ENCODE peak calls at places on chromosome 6, in ten cellular contexts. Z, Q, G, V, A, R, J, P, T and S are unnamed samples.

GRCh38 chr6:34396518-34396917 is 4.0 kb upstream of the NUDT3 start:
- DNase-seq in Z (no peak), Q (no peak), G (no peak), V (no peak), A (no peak), R (no peak), J (no peak), P (no peak), T (no peak), S (no peak)

GRCh38 chr6:75203721-75204120 is 2.1 kb downstream of the COL12A1 start:
- DNase-seq in Z (no peak), Q (no peak), G (no peak), V (no peak), A (no peak), R (no peak), J (no peak), P (no peak), T (no peak), S (no peak)

GRCh38 chr6:147467891-147468290 is 40.6 kb upstream of the SAMD5 start:
- DNase-seq in Z (no peak), Q (no peak), G (no peak), V (no peak), A (no peak), R (no peak), J (no peak), P (no peak), T (no peak), S (no peak)

GRCh38 chr6:113672691-113673149 is 184.4 kb upstream of the MARCKS start:
- DNase-seq in Z (no peak), Q (no peak), G (peak), V (no peak), A (no peak), R (peak), J (peak), P (no peak), T (no peak), S (peak)

GRCh38 chr6:74749211-74750142 is 456.4 kb downstream of the COL12A1 start:
- DNase-seq in Z (no peak), Q (no peak), G (no peak), V (no peak), A (peak), R (no peak), J (peak), P (no peak), T (no peak), S (peak)

GRCh38 chr6:165661416-165662001 is 1.5 kb downstream of the PDE10A start:
- DNase-seq in Z (no peak), Q (no peak), G (no peak), V (no peak), A (no peak), R (no peak), J (peak), P (no peak), T (no peak), S (peak)

GRCh38 chr6:44390158-44390683 is 2.7 kb downstream of the CDC5L start:
- DNase-seq in Z (no peak), Q (no peak), G (no peak), V (no peak), A (no peak), R (no peak), J (no peak), P (no peak), T (no peak), S (no peak)

GRCh38 chr6:14762077-14762476 is 483.8 kb upstream of the JARID2 start:
- DNase-seq in Z (no peak), Q (no peak), G (no peak), V (no peak), A (no peak), R (no peak), J (no peak), P (no peak), T (no peak), S (no peak)

GRCh38 chr6:153001767-153002612 is 519 bp downstream of the MTRF1L start:
- DNase-seq in Z (no peak), Q (no peak), G (no peak), V (peak), A (no peak), R (no peak), J (no peak), P (no peak), T (no peak), S (peak)

GRCh38 chr6:146200136-146200708 is 171.4 kb downstream of the GRM1 start:
- DNase-seq in Z (no peak), Q (no peak), G (peak), V (no peak), A (no peak), R (no peak), J (peak), P (no peak), T (no peak), S (no peak)

GRCh38 chr6:12608016-12608860 is 108.3 kb upstream of the PHACTR1 start:
- DNase-seq in Z (no peak), Q (no peak), G (no peak), V (peak), A (peak), R (no peak), J (peak), P (no peak), T (no peak), S (peak)

GRCh38 chr6:134114918-134115714 is 62.7 kb upstream of the SLC2A12 start:
- DNase-seq in Z (no peak), Q (no peak), G (no peak), V (no peak), A (no peak), R (no peak), J (no peak), P (no peak), T (no peak), S (no peak)

GRCh38 chr6:147585256-147585655 is 76.8 kb downstream of the SAMD5 start:
- DNase-seq in Z (no peak), Q (no peak), G (no peak), V (no peak), A (no peak), R (no peak), J (no peak), P (no peak), T (no peak), S (no peak)

GRCh38 chr6:47041741-47042140 is 391 bp downstream of the ADGRF1 start:
- DNase-seq in Z (no peak), Q (no peak), G (no peak), V (no peak), A (no peak), R (no peak), J (no peak), P (no peak), T (no peak), S (no peak)

GRCh38 chr6:35120746-35121145 is 20.4 kb downstream of the TCP11 start:
- DNase-seq in Z (no peak), Q (no peak), G (no peak), V (no peak), A (no peak), R (no peak), J (no peak), P (no peak), T (no peak), S (no peak)

GRCh38 chr6:1657116-1657776 is 47.5 kb downstream of the FOXC1 start:
- DNase-seq in Z (no peak), Q (no peak), G (no peak), V (no peak), A (no peak), R (no peak), J (no peak), P (no peak), T (no peak), S (no peak)

GRCh38 chr6:147821266-147821665 is 312.8 kb downstream of the SAMD5 start:
- DNase-seq in Z (no peak), Q (no peak), G (no peak), V (no peak), A (no peak), R (no peak), J (peak), P (no peak), T (no peak), S (no peak)

GRCh38 chr6:139644821-139645220 is 270.4 kb upstream of the CITED2 start:
- DNase-seq in Z (no peak), Q (no peak), G (no peak), V (no peak), A (no peak), R (peak), J (peak), P (no peak), T (no peak), S (peak)

GRCh38 chr6:168908166-168908565 is 345.5 kb downstream of the THBS2 start:
- DNase-seq in Z (no peak), Q (no peak), G (no peak), V (no peak), A (peak), R (no peak), J (peak), P (no peak), T (no peak), S (no peak)

GRCh38 chr6:47424436-47424836 is 53.2 kb upstream of the CD2AP start:
- DNase-seq in Z (no peak), Q (no peak), G (no peak), V (no peak), A (no peak), R (no peak), J (no peak), P (no peak), T (no peak), S (no peak)

GRCh38 chr6:112118034-112118433 is 30.6 kb downstream of the FAM229B start:
- DNase-seq in Z (no peak), Q (no peak), G (no peak), V (no peak), A (no peak), R (no peak), J (no peak), P (no peak), T (no peak), S (no peak)

GRCh38 chr6:106005013-106005412 is 81.1 kb upstream of the PRDM1 start:
- DNase-seq in Z (no peak), Q (no peak), G (no peak), V (no peak), A (no peak), R (no peak), J (no peak), P (no peak), T (no peak), S (peak)

GRCh38 chr6:15444081-15444731 is 198.3 kb downstream of the JARID2 start:
- DNase-seq in Z (no peak), Q (no peak), G (no peak), V (no peak), A (no peak), R (no peak), J (no peak), P (no peak), T (no peak), S (peak)

GRCh38 chr6:102114402-102114801 is 720.9 kb downstream of the GRIK2 start:
- DNase-seq in Z (no peak), Q (no peak), G (no peak), V (no peak), A (peak), R (no peak), J (no peak), P (peak), T (no peak), S (no peak)

GRCh38 chr6:167968091-167968490 is 29.4 kb upstream of the KIF25 start:
- DNase-seq in Z (no peak), Q (peak), G (peak), V (no peak), A (no peak), R (no peak), J (no peak), P (peak), T (no peak), S (no peak)

GRCh38 chr6:49541210-49541724 is 9.2 kb upstream of the C6orf141 start:
- DNase-seq in Z (no peak), Q (no peak), G (no peak), V (no peak), A (peak), R (no peak), J (peak), P (no peak), T (no peak), S (peak)

GRCh38 chr6:138160329-138161117 is 1.2 kb upstream of the ARFGEF3 start:
- DNase-seq in Z (no peak), Q (no peak), G (peak), V (no peak), A (no peak), R (no peak), J (no peak), P (no peak), T (no peak), S (no peak)

GRCh38 chr6:85691478-85691877 is 48.8 kb upstream of the SYNCRIP start:
- DNase-seq in Z (no peak), Q (no peak), G (no peak), V (no peak), A (no peak), R (no peak), J (no peak), P (no peak), T (no peak), S (no peak)

GRCh38 chr6:32406197-32406596 is 784 bp downstream of the BTNL2 start:
- DNase-seq in Z (no peak), Q (no peak), G (no peak), V (no peak), A (no peak), R (no peak), J (no peak), P (no peak), T (no peak), S (no peak)

GRCh38 chr6:119349041-119349340 is 570 bp downstream of the MAN1A1 start:
- DNase-seq in Z (no peak), Q (no peak), G (no peak), V (peak), A (peak), R (no peak), J (no peak), P (no peak), T (peak), S (no peak)

GRCh38 chr6:170289108-170289931 is 1.6 kb downstream of the DLL1 start:
- DNase-seq in Z (no peak), Q (no peak), G (no peak), V (no peak), A (no peak), R (no peak), J (no peak), P (no peak), T (no peak), S (no peak)

GRCh38 chr6:142372348-142372747 is 70.5 kb downstream of the ADGRG6 start:
- DNase-seq in Z (no peak), Q (no peak), G (no peak), V (no peak), A (peak), R (no peak), J (peak), P (no peak), T (no peak), S (peak)

GRCh38 chr6:3471286-3471685 is 14.4 kb upstream of the SLC22A23 start:
- DNase-seq in Z (no peak), Q (no peak), G (no peak), V (no peak), A (no peak), R (peak), J (no peak), P (no peak), T (no peak), S (no peak)

GRCh38 chr6:15430947-15431405 is 185.1 kb downstream of the JARID2 start:
- DNase-seq in Z (no peak), Q (no peak), G (no peak), V (no peak), A (no peak), R (no peak), J (no peak), P (no peak), T (no peak), S (peak)

GRCh38 chr6:35776364-35777215 is at the start of gene CLPSL2:
- DNase-seq in Z (peak), Q (peak), G (peak), V (peak), A (no peak), R (peak), J (no peak), P (no peak), T (no peak), S (no peak)

GRCh38 chr6:159577564-159577963 is 115.5 kb downstream of the SOD2 start:
- DNase-seq in Z (no peak), Q (no peak), G (no peak), V (no peak), A (peak), R (no peak), J (peak), P (no peak), T (no peak), S (no peak)